ENCODE peak calls at places on chromosomes 3 and 15, in eight cellular contexts. One of them, this sample, is unnamed.

GRCh38 chr3:64548200-64548889 is 139.5 kb downstream of the ADAMTS9 start:
- DNase-seq in WERI-Rb-1: no peak
- DNase-seq in A549: no peak
- DNase-seq in OCI-LY7: no peak
- DNase-seq in AG04450: peak
- DNase-seq in K562: no peak
- DNase-seq in mammary epithelial cell: no peak
- DNase-seq in lower lobe of right lung: no peak
- DNase-seq in this sample: no peak

GRCh38 chr3:54139630-54140029 is 17.3 kb downstream of the CACNA2D3 start:
- DNase-seq in WERI-Rb-1: no peak
- DNase-seq in A549: no peak
- DNase-seq in OCI-LY7: no peak
- DNase-seq in AG04450: no peak
- DNase-seq in K562: no peak
- DNase-seq in mammary epithelial cell: no peak
- DNase-seq in lower lobe of right lung: no peak
- DNase-seq in this sample: no peak

GRCh38 chr3:46607603-46608028 is 4.7 kb upstream of the FAM240A start:
- DNase-seq in WERI-Rb-1: no peak
- DNase-seq in A549: peak
- DNase-seq in OCI-LY7: no peak
- DNase-seq in AG04450: no peak
- DNase-seq in K562: peak
- DNase-seq in mammary epithelial cell: no peak
- DNase-seq in lower lobe of right lung: no peak
- DNase-seq in this sample: peak

GRCh38 chr15:63136742-63137141 is 15.1 kb downstream of the LACTB start:
- DNase-seq in WERI-Rb-1: no peak
- DNase-seq in A549: no peak
- DNase-seq in OCI-LY7: no peak
- DNase-seq in AG04450: no peak
- DNase-seq in K562: no peak
- DNase-seq in mammary epithelial cell: no peak
- DNase-seq in lower lobe of right lung: no peak
- DNase-seq in this sample: no peak

GRCh38 chr3:131232711-131233267 is 148.8 kb upstream of the NUDT16 start:
- DNase-seq in WERI-Rb-1: no peak
- DNase-seq in A549: no peak
- DNase-seq in OCI-LY7: no peak
- DNase-seq in AG04450: no peak
- DNase-seq in K562: no peak
- DNase-seq in mammary epithelial cell: no peak
- DNase-seq in lower lobe of right lung: no peak
- DNase-seq in this sample: no peak

GRCh38 chr15:82851981-82852511 is 42.6 kb downstream of the WHAMM start:
- DNase-seq in WERI-Rb-1: peak
- DNase-seq in A549: no peak
- DNase-seq in OCI-LY7: no peak
- DNase-seq in AG04450: no peak
- DNase-seq in K562: no peak
- DNase-seq in mammary epithelial cell: no peak
- DNase-seq in lower lobe of right lung: no peak
- DNase-seq in this sample: no peak

GRCh38 chr3:146834917-146835316 is 229.8 kb upstream of the PLSCR5 start:
- DNase-seq in WERI-Rb-1: no peak
- DNase-seq in A549: no peak
- DNase-seq in OCI-LY7: no peak
- DNase-seq in AG04450: no peak
- DNase-seq in K562: no peak
- DNase-seq in mammary epithelial cell: no peak
- DNase-seq in lower lobe of right lung: no peak
- DNase-seq in this sample: no peak

GRCh38 chr3:11954312-11954934 is 49.8 kb upstream of the SYN2 start:
- DNase-seq in WERI-Rb-1: no peak
- DNase-seq in A549: no peak
- DNase-seq in OCI-LY7: no peak
- DNase-seq in AG04450: no peak
- DNase-seq in K562: peak
- DNase-seq in mammary epithelial cell: peak
- DNase-seq in lower lobe of right lung: no peak
- DNase-seq in this sample: peak

GRCh38 chr3:161263057-161263456 is 41.9 kb downstream of the NMD3 start:
- DNase-seq in WERI-Rb-1: no peak
- DNase-seq in A549: no peak
- DNase-seq in OCI-LY7: no peak
- DNase-seq in AG04450: no peak
- DNase-seq in K562: no peak
- DNase-seq in mammary epithelial cell: peak
- DNase-seq in lower lobe of right lung: no peak
- DNase-seq in this sample: no peak

GRCh38 chr15:71940004-71940588 is 129.7 kb downstream of the NR2E3 start:
- DNase-seq in WERI-Rb-1: no peak
- DNase-seq in A549: no peak
- DNase-seq in OCI-LY7: no peak
- DNase-seq in AG04450: no peak
- DNase-seq in K562: no peak
- DNase-seq in mammary epithelial cell: peak
- DNase-seq in lower lobe of right lung: no peak
- DNase-seq in this sample: no peak

GRCh38 chr3:139355502-139355901 is 11.7 kb downstream of the MRPS22 start:
- DNase-seq in WERI-Rb-1: peak
- DNase-seq in A549: no peak
- DNase-seq in OCI-LY7: no peak
- DNase-seq in AG04450: no peak
- DNase-seq in K562: no peak
- DNase-seq in mammary epithelial cell: no peak
- DNase-seq in lower lobe of right lung: no peak
- DNase-seq in this sample: no peak

GRCh38 chr3:141227752-141228151 is 3.9 kb upstream of the PXYLP1 start:
- DNase-seq in WERI-Rb-1: no peak
- DNase-seq in A549: no peak
- DNase-seq in OCI-LY7: no peak
- DNase-seq in AG04450: peak
- DNase-seq in K562: no peak
- DNase-seq in mammary epithelial cell: no peak
- DNase-seq in lower lobe of right lung: no peak
- DNase-seq in this sample: peak

GRCh38 chr3:137610723-137611122 is 153.4 kb upstream of the SOX14 start:
- DNase-seq in WERI-Rb-1: no peak
- DNase-seq in A549: no peak
- DNase-seq in OCI-LY7: no peak
- DNase-seq in AG04450: no peak
- DNase-seq in K562: no peak
- DNase-seq in mammary epithelial cell: no peak
- DNase-seq in lower lobe of right lung: no peak
- DNase-seq in this sample: no peak

GRCh38 chr3:50572158-50572557 is 2.8 kb downstream of the HEMK1 start:
- DNase-seq in WERI-Rb-1: peak
- DNase-seq in A549: peak
- DNase-seq in OCI-LY7: peak
- DNase-seq in AG04450: peak
- DNase-seq in K562: peak
- DNase-seq in mammary epithelial cell: peak
- DNase-seq in lower lobe of right lung: peak
- DNase-seq in this sample: peak

GRCh38 chr3:12752803-12753202 is 6.3 kb downstream of the TMEM40 start:
- DNase-seq in WERI-Rb-1: no peak
- DNase-seq in A549: peak
- DNase-seq in OCI-LY7: peak
- DNase-seq in AG04450: no peak
- DNase-seq in K562: no peak
- DNase-seq in mammary epithelial cell: no peak
- DNase-seq in lower lobe of right lung: no peak
- DNase-seq in this sample: no peak

GRCh38 chr15:85178366-85178765 is 196.7 kb downstream of the PDE8A start:
- DNase-seq in WERI-Rb-1: no peak
- DNase-seq in A549: no peak
- DNase-seq in OCI-LY7: no peak
- DNase-seq in AG04450: no peak
- DNase-seq in K562: no peak
- DNase-seq in mammary epithelial cell: no peak
- DNase-seq in lower lobe of right lung: no peak
- DNase-seq in this sample: no peak

GRCh38 chr3:123392871-123393620 is 55.8 kb downstream of the ADCY5 start:
- DNase-seq in WERI-Rb-1: no peak
- DNase-seq in A549: no peak
- DNase-seq in OCI-LY7: no peak
- DNase-seq in AG04450: no peak
- DNase-seq in K562: no peak
- DNase-seq in mammary epithelial cell: no peak
- DNase-seq in lower lobe of right lung: no peak
- DNase-seq in this sample: no peak

GRCh38 chr3:55487376-55488241 is 503 bp upstream of the WNT5A start:
- DNase-seq in WERI-Rb-1: peak
- DNase-seq in A549: peak
- DNase-seq in OCI-LY7: peak
- DNase-seq in AG04450: no peak
- DNase-seq in K562: no peak
- DNase-seq in mammary epithelial cell: peak
- DNase-seq in lower lobe of right lung: peak
- DNase-seq in this sample: peak

GRCh38 chr3:181564222-181564621 is 147.5 kb upstream of the SOX2 start:
- DNase-seq in WERI-Rb-1: no peak
- DNase-seq in A549: no peak
- DNase-seq in OCI-LY7: no peak
- DNase-seq in AG04450: no peak
- DNase-seq in K562: no peak
- DNase-seq in mammary epithelial cell: no peak
- DNase-seq in lower lobe of right lung: no peak
- DNase-seq in this sample: no peak

GRCh38 chr3:147120029-147120428 is 286.3 kb downstream of the ZIC4 start:
- DNase-seq in WERI-Rb-1: no peak
- DNase-seq in A549: peak
- DNase-seq in OCI-LY7: no peak
- DNase-seq in AG04450: peak
- DNase-seq in K562: no peak
- DNase-seq in mammary epithelial cell: no peak
- DNase-seq in lower lobe of right lung: no peak
- DNase-seq in this sample: no peak

GRCh38 chr3:129051776-129052400 is 8.7 kb upstream of the GP9 start:
- DNase-seq in WERI-Rb-1: no peak
- DNase-seq in A549: no peak
- DNase-seq in OCI-LY7: no peak
- DNase-seq in AG04450: no peak
- DNase-seq in K562: no peak
- DNase-seq in mammary epithelial cell: no peak
- DNase-seq in lower lobe of right lung: peak
- DNase-seq in this sample: no peak

GRCh38 chr3:3165241-3165640 is 14.2 kb downstream of the CRBN start:
- DNase-seq in WERI-Rb-1: no peak
- DNase-seq in A549: no peak
- DNase-seq in OCI-LY7: no peak
- DNase-seq in AG04450: no peak
- DNase-seq in K562: no peak
- DNase-seq in mammary epithelial cell: no peak
- DNase-seq in lower lobe of right lung: no peak
- DNase-seq in this sample: no peak

GRCh38 chr15:42056934-42057743 is 36.3 kb upstream of the PLA2G4E start:
- DNase-seq in WERI-Rb-1: peak
- DNase-seq in A549: peak
- DNase-seq in OCI-LY7: peak
- DNase-seq in AG04450: no peak
- DNase-seq in K562: peak
- DNase-seq in mammary epithelial cell: peak
- DNase-seq in lower lobe of right lung: peak
- DNase-seq in this sample: peak
- H3K4me3 ChIP-seq in WERI-Rb-1: peak
- H3K4me3 ChIP-seq in A549: peak
- H3K4me3 ChIP-seq in OCI-LY7: no peak
- H3K4me3 ChIP-seq in AG04450: peak
- H3K4me3 ChIP-seq in K562: peak
- H3K4me3 ChIP-seq in mammary epithelial cell: peak
- H3K4me3 ChIP-seq in lower lobe of right lung: peak
- H3K4me3 ChIP-seq in this sample: no peak

GRCh38 chr3:14405120-14405885 is 2.9 kb downstream of the SLC6A6 start:
- DNase-seq in WERI-Rb-1: no peak
- DNase-seq in A549: no peak
- DNase-seq in OCI-LY7: no peak
- DNase-seq in AG04450: no peak
- DNase-seq in K562: peak
- DNase-seq in mammary epithelial cell: no peak
- DNase-seq in lower lobe of right lung: no peak
- DNase-seq in this sample: no peak
- H3K27ac ChIP-seq in WERI-Rb-1: no peak
- H3K27ac ChIP-seq in A549: peak
- H3K27ac ChIP-seq in OCI-LY7: peak
- H3K27ac ChIP-seq in AG04450: peak
- H3K27ac ChIP-seq in K562: peak
- H3K27ac ChIP-seq in mammary epithelial cell: no peak
- H3K27ac ChIP-seq in lower lobe of right lung: peak
- H3K27ac ChIP-seq in this sample: no peak

GRCh38 chr3:9469953-9470352 is 72.5 kb downstream of the SETD5 start:
- DNase-seq in WERI-Rb-1: no peak
- DNase-seq in A549: no peak
- DNase-seq in OCI-LY7: no peak
- DNase-seq in AG04450: no peak
- DNase-seq in K562: no peak
- DNase-seq in mammary epithelial cell: no peak
- DNase-seq in lower lobe of right lung: no peak
- DNase-seq in this sample: no peak

GRCh38 chr3:9473496-9473895 is 76.1 kb downstream of the SETD5 start:
- DNase-seq in WERI-Rb-1: no peak
- DNase-seq in A549: no peak
- DNase-seq in OCI-LY7: no peak
- DNase-seq in AG04450: no peak
- DNase-seq in K562: no peak
- DNase-seq in mammary epithelial cell: no peak
- DNase-seq in lower lobe of right lung: no peak
- DNase-seq in this sample: no peak

GRCh38 chr3:9467451-9467850 is 70.0 kb downstream of the SETD5 start:
- DNase-seq in WERI-Rb-1: no peak
- DNase-seq in A549: no peak
- DNase-seq in OCI-LY7: no peak
- DNase-seq in AG04450: no peak
- DNase-seq in K562: no peak
- DNase-seq in mammary epithelial cell: no peak
- DNase-seq in lower lobe of right lung: no peak
- DNase-seq in this sample: no peak

GRCh38 chr3:9468460-9468859 is 71.0 kb downstream of the SETD5 start:
- DNase-seq in WERI-Rb-1: no peak
- DNase-seq in A549: no peak
- DNase-seq in OCI-LY7: no peak
- DNase-seq in AG04450: no peak
- DNase-seq in K562: peak
- DNase-seq in mammary epithelial cell: no peak
- DNase-seq in lower lobe of right lung: no peak
- DNase-seq in this sample: no peak
- H3K4me3 ChIP-seq in WERI-Rb-1: no peak
- H3K4me3 ChIP-seq in A549: no peak
- H3K4me3 ChIP-seq in OCI-LY7: no peak
- H3K4me3 ChIP-seq in AG04450: no peak
- H3K4me3 ChIP-seq in K562: no peak
- H3K4me3 ChIP-seq in mammary epithelial cell: no peak
- H3K4me3 ChIP-seq in lower lobe of right lung: no peak
- H3K4me3 ChIP-seq in this sample: no peak

DNA sequence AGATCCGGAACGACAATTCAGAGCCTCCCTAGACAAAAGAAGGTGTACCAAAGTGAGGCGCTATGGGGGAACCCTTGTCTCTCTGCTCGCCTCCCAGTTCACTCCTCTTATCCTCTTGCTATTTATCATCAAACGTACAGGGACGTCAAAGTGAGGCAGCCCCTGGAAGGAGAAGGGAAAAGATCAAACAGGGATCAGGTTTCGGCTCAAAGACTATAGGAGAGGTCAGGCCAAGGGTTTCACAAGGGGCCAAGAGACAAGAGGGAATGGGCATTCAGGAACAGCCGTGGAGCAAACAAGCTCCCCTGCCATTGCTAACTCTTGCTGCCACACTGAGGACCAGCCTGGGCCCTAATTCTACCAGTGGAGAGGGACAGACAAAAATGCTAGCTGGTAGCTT is 168.6 kb downstream of the GREM1 start:
- DNase-seq in WERI-Rb-1: no peak
- DNase-seq in A549: no peak
- DNase-seq in OCI-LY7: no peak
- DNase-seq in AG04450: no peak
- DNase-seq in K562: no peak
- DNase-seq in mammary epithelial cell: no peak
- DNase-seq in lower lobe of right lung: no peak
- DNase-seq in this sample: no peak
- H3K27ac ChIP-seq in WERI-Rb-1: no peak
- H3K27ac ChIP-seq in A549: no peak
- H3K27ac ChIP-seq in OCI-LY7: no peak
- H3K27ac ChIP-seq in AG04450: no peak
- H3K27ac ChIP-seq in K562: no peak
- H3K27ac ChIP-seq in mammary epithelial cell: no peak
- H3K27ac ChIP-seq in lower lobe of right lung: no peak
- H3K27ac ChIP-seq in this sample: no peak